ENCODE peak calls at places on chromosomes 11 and 22, in seven cellular contexts. One of them, this sample, is unnamed. For H3K4me1, the result is how much of the 10 kb centered on the place peaks cover.

GRCh38 chr11:64650923-64651523 is 60.0 kb downstream of the SLC22A12 start:
- DNase-seq in transverse colon: no peak
- DNase-seq in ovary: no peak
- DNase-seq in A549: peak
- DNase-seq in SK-N-SH: no peak
- DNase-seq in tibial nerve: no peak
- DNase-seq in H1: peak
- DNase-seq in this sample: no peak

GRCh38 chr22:30928401-30928800 is 40.2 kb downstream of the MORC2 start:
- DNase-seq in transverse colon: no peak
- DNase-seq in ovary: no peak
- DNase-seq in A549: no peak
- DNase-seq in SK-N-SH: no peak
- DNase-seq in tibial nerve: no peak
- DNase-seq in H1: no peak
- DNase-seq in this sample: no peak

GRCh38 chr11:13368041-13368446 is 90.5 kb downstream of the BMAL1 start:
- DNase-seq in transverse colon: no peak
- DNase-seq in ovary: no peak
- DNase-seq in A549: no peak
- DNase-seq in SK-N-SH: no peak
- DNase-seq in tibial nerve: no peak
- DNase-seq in H1: no peak
- DNase-seq in this sample: no peak

GRCh38 chr11:76653674-76654309 is 16.8 kb downstream of the LRRC32 start:
- DNase-seq in transverse colon: peak
- DNase-seq in ovary: no peak
- DNase-seq in A549: no peak
- DNase-seq in SK-N-SH: no peak
- DNase-seq in tibial nerve: peak
- DNase-seq in H1: no peak
- DNase-seq in this sample: no peak

GRCh38 chr11:29734287-29734686 is 282.5 kb downstream of the KCNA4 start:
- DNase-seq in transverse colon: no peak
- DNase-seq in ovary: no peak
- DNase-seq in A549: no peak
- DNase-seq in SK-N-SH: no peak
- DNase-seq in tibial nerve: no peak
- DNase-seq in H1: no peak
- DNase-seq in this sample: no peak

GRCh38 chr11:29271616-29272015 is 745.2 kb downstream of the KCNA4 start:
- DNase-seq in transverse colon: no peak
- DNase-seq in ovary: no peak
- DNase-seq in A549: no peak
- DNase-seq in SK-N-SH: no peak
- DNase-seq in tibial nerve: no peak
- DNase-seq in H1: no peak
- DNase-seq in this sample: no peak

GRCh38 chr11:129115652-129116585 is 76.2 kb downstream of the ARHGAP32 start:
- DNase-seq in transverse colon: no peak
- DNase-seq in ovary: no peak
- DNase-seq in A549: peak
- DNase-seq in SK-N-SH: no peak
- DNase-seq in tibial nerve: no peak
- DNase-seq in H1: no peak
- DNase-seq in this sample: no peak

GRCh38 chr22:19893363-19893762 is 38.7 kb upstream of the GNB1L start:
- DNase-seq in transverse colon: no peak
- DNase-seq in ovary: no peak
- DNase-seq in A549: no peak
- DNase-seq in SK-N-SH: no peak
- DNase-seq in tibial nerve: no peak
- DNase-seq in H1: no peak
- DNase-seq in this sample: no peak

GRCh38 chr11:128653828-128654231 is 40.0 kb upstream of the FLI1 start:
- DNase-seq in transverse colon: peak
- DNase-seq in ovary: no peak
- DNase-seq in A549: peak
- DNase-seq in SK-N-SH: no peak
- DNase-seq in tibial nerve: peak
- DNase-seq in H1: peak
- DNase-seq in this sample: peak

DNA sequence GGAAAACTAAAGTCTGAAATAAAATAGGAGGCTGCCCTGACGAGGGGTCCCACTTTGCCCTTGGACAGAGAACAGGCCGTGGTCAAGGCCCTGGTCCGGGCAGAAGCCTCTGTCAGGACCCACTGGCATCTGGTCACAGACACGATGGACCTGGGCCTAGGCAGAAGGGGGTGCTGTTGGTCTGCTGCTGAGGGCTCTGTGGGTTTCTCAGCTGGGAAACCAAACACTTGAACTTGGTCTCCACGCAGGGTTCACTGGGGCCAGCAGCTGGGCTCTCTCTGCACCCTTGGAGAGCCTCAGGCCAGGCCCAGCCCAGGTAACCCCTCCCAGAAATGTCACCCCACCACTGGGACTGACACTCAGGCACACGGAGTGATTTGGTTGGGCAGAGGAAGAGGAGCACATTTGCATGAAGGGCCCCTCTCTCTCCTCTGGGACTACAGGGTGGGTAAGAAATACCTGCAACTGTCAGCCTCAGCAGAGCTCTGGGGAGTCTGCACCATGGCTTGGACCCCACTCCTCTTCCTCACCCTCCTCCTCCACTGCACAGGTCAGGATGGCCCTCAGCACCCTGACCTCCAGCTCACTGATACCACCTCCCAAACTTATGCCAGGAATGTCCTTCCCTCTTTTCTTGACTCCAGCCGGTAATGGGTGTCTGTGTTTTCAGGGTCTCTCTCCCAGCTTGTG is 48.1 kb upstream of the TOP3B start:
- DNase-seq in transverse colon: peak
- DNase-seq in ovary: peak
- DNase-seq in A549: peak
- DNase-seq in SK-N-SH: peak
- DNase-seq in tibial nerve: peak
- DNase-seq in H1: no peak
- DNase-seq in this sample: no peak
- TF ChIP-seq CTCF in transverse colon: no peak
- TF ChIP-seq CTCF in ovary: no peak
- TF ChIP-seq CTCF in A549: no peak
- TF ChIP-seq CTCF in SK-N-SH: peak
- TF ChIP-seq CTCF in tibial nerve: peak
- TF ChIP-seq CTCF in H1: peak
- TF ChIP-seq CTCF in this sample: no peak

GRCh38 chr22:42926034-42926433 is 69.0 kb upstream of the ARFGAP3 start:
- DNase-seq in transverse colon: no peak
- DNase-seq in ovary: no peak
- DNase-seq in A549: peak
- DNase-seq in SK-N-SH: no peak
- DNase-seq in tibial nerve: no peak
- DNase-seq in H1: no peak
- DNase-seq in this sample: peak

GRCh38 chr22:42929838-42930155 is 72.7 kb upstream of the ARFGAP3 start:
- DNase-seq in transverse colon: no peak
- DNase-seq in ovary: no peak
- DNase-seq in A549: no peak
- DNase-seq in SK-N-SH: no peak
- DNase-seq in tibial nerve: no peak
- DNase-seq in H1: no peak
- DNase-seq in this sample: no peak

GRCh38 chr22:42926768-42927167 is 69.7 kb upstream of the ARFGAP3 start:
- DNase-seq in transverse colon: no peak
- DNase-seq in ovary: no peak
- DNase-seq in A549: no peak
- DNase-seq in SK-N-SH: no peak
- DNase-seq in tibial nerve: no peak
- DNase-seq in H1: no peak
- DNase-seq in this sample: no peak

GRCh38 chr22:42928969-42929837 is 72.1 kb upstream of the ARFGAP3 start:
- DNase-seq in transverse colon: no peak
- DNase-seq in ovary: no peak
- DNase-seq in A549: no peak
- DNase-seq in SK-N-SH: no peak
- DNase-seq in tibial nerve: peak
- DNase-seq in H1: no peak
- DNase-seq in this sample: no peak

DNA sequence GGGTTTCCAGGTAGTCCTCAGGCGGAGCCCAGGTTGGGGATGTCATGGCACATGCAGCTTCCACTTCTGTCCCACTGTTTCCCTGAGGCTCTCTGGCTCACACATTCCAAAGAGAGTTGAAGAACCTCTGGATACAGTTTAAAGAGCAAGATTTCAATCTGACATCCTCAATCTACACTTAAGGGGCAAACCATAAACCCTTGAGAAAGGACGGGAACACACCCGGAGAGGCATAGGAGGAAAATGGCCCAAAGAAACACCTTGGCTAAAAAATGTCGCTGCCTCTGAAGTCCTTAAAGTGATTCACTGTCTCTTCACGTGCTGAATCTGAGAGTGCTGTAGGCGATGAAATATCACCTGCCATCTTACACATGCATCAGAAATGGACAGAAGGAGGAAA is 70.9 kb upstream of the ARFGAP3 start:
- DNase-seq in transverse colon: no peak
- DNase-seq in ovary: no peak
- DNase-seq in A549: no peak
- DNase-seq in SK-N-SH: no peak
- DNase-seq in tibial nerve: no peak
- DNase-seq in H1: no peak
- DNase-seq in this sample: no peak
- H3K4me1 ChIP-seq in transverse colon: under half
- H3K4me1 ChIP-seq in ovary: under half
- H3K4me1 ChIP-seq in A549: half or more
- H3K4me1 ChIP-seq in SK-N-SH: under half
- H3K4me1 ChIP-seq in tibial nerve: under half
- H3K4me1 ChIP-seq in H1: under half
- H3K4me1 ChIP-seq in this sample: half or more

GRCh38 chr11:7021318-7021717 is 1.0 kb downstream of the NLRP14 start:
- DNase-seq in transverse colon: no peak
- DNase-seq in ovary: no peak
- DNase-seq in A549: no peak
- DNase-seq in SK-N-SH: no peak
- DNase-seq in tibial nerve: no peak
- DNase-seq in H1: no peak
- DNase-seq in this sample: no peak

GRCh38 chr11:7016011-7016410 is 4.1 kb downstream of the ZNF214 start:
- DNase-seq in transverse colon: no peak
- DNase-seq in ovary: no peak
- DNase-seq in A549: no peak
- DNase-seq in SK-N-SH: no peak
- DNase-seq in tibial nerve: no peak
- DNase-seq in H1: no peak
- DNase-seq in this sample: no peak

GRCh38 chr11:7019500-7020182 is 505 bp downstream of the ZNF214 start:
- DNase-seq in transverse colon: peak
- DNase-seq in ovary: peak
- DNase-seq in A549: no peak
- DNase-seq in SK-N-SH: no peak
- DNase-seq in tibial nerve: no peak
- DNase-seq in H1: peak
- DNase-seq in this sample: no peak

GRCh38 chr11:7020183-7020917 is at the start of the genes NLRP14 and ZNF214:
- DNase-seq in transverse colon: peak
- DNase-seq in ovary: peak
- DNase-seq in A549: peak
- DNase-seq in SK-N-SH: peak
- DNase-seq in tibial nerve: peak
- DNase-seq in H1: peak
- DNase-seq in this sample: peak
- TF ChIP-seq EP300 in transverse colon: no peak
- TF ChIP-seq EP300 in ovary: no peak
- TF ChIP-seq EP300 in A549: no peak
- TF ChIP-seq EP300 in SK-N-SH: no peak
- TF ChIP-seq EP300 in tibial nerve: peak
- TF ChIP-seq EP300 in H1: no peak
- TF ChIP-seq EP300 in this sample: no peak

GRCh38 chr11:68763926-68764657 is 12.8 kb upstream of the TESMIN start:
- DNase-seq in transverse colon: no peak
- DNase-seq in ovary: no peak
- DNase-seq in A549: no peak
- DNase-seq in SK-N-SH: peak
- DNase-seq in tibial nerve: no peak
- DNase-seq in H1: no peak
- DNase-seq in this sample: no peak
- TF ChIP-seq CTCF in transverse colon: no peak
- TF ChIP-seq CTCF in ovary: no peak
- TF ChIP-seq CTCF in A549: no peak
- TF ChIP-seq CTCF in SK-N-SH: no peak
- TF ChIP-seq CTCF in tibial nerve: no peak
- TF ChIP-seq CTCF in H1: peak
- TF ChIP-seq CTCF in this sample: no peak

This sample was measured in stomach.